ENCODE peak calls at places on chromosomes 5 and 9, in five cellular contexts. Y, N, X, H and C are unnamed samples.

GRCh38 chr5:180340856-180341255 is 12.3 kb downstream of the GFPT2 start:
- DNase-seq in Y (no peak), N (peak), X (no peak), H (no peak), C (no peak)

GRCh38 chr9:105146677-105147076 is 97.8 kb upstream of the SLC44A1 start:
- DNase-seq in Y (no peak), N (no peak), X (no peak), H (no peak), C (no peak)

GRCh38 chr5:43609752-43610151 is 6.8 kb downstream of the NNT start:
- DNase-seq in Y (no peak), N (no peak), X (no peak), H (no peak), C (no peak)

GRCh38 chr9:19114680-19115270 is 12.1 kb upstream of the HAUS6 start:
- DNase-seq in Y (no peak), N (peak), X (no peak), H (no peak), C (no peak)

GRCh38 chr5:38888023-38888422 is 42.2 kb downstream of the OSMR start:
- DNase-seq in Y (no peak), N (no peak), X (no peak), H (no peak), C (no peak)

GRCh38 chr9:131024978-131025868 is 16.2 kb downstream of the LAMC3 start:
- DNase-seq in Y (no peak), N (no peak), X (no peak), H (no peak), C (no peak)

GRCh38 chr5:112417931-112418358 is 1.1 kb downstream of the EPB41L4A start:
- DNase-seq in Y (peak), N (no peak), X (peak), H (peak), C (peak)

GRCh38 chr5:131252824-131253171 is 11.1 kb upstream of the CDC42SE2 start:
- DNase-seq in Y (peak), N (no peak), X (peak), H (peak), C (peak)

GRCh38 chr5:60514152-60514551 is 185.8 kb downstream of the DEPDC1B start:
- DNase-seq in Y (no peak), N (no peak), X (no peak), H (no peak), C (no peak)

GRCh38 chr5:135174315-135175096 is 140.5 kb upstream of the PITX1 start:
- DNase-seq in Y (no peak), N (no peak), X (no peak), H (no peak), C (no peak)

GRCh38 chr9:77514886-77515711 is 133.0 kb downstream of the GNA14 start:
- DNase-seq in Y (no peak), N (peak), X (no peak), H (peak), C (no peak)

GRCh38 chr5:120624021-120624563 is 160.0 kb downstream of the PRR16 start:
- DNase-seq in Y (no peak), N (peak), X (no peak), H (no peak), C (no peak)

GRCh38 chr5:76376141-76376900 is 26.8 kb upstream of the IQGAP2 start:
- DNase-seq in Y (no peak), N (peak), X (no peak), H (no peak), C (no peak)

GRCh38 chr5:125026900-125027731 is 280.7 kb upstream of the ZNF608 start:
- DNase-seq in Y (peak), N (no peak), X (no peak), H (no peak), C (no peak)

GRCh38 chr5:180138976-180139730 is 67.6 kb upstream of the RNF130 start:
- DNase-seq in Y (peak), N (no peak), X (peak), H (peak), C (no peak)

GRCh38 chr9:121122450-121123032 is 47.8 kb downstream of the CNTRL start:
- DNase-seq in Y (no peak), N (peak), X (no peak), H (no peak), C (no peak)

GRCh38 chr5:154194348-154195329 is 4.1 kb downstream of the GALNT10 start:
- DNase-seq in Y (no peak), N (peak), X (no peak), H (no peak), C (no peak)

GRCh38 chr5:61614606-61615005 is 282.5 kb downstream of the ZSWIM6 start:
- DNase-seq in Y (no peak), N (peak), X (no peak), H (no peak), C (no peak)